ENCODE peak calls at places on chromosomes 16 and 17, in five cellular contexts. One of them, this sample, is unnamed.

GRCh38 chr17:44402564-44403172 is 13.2 kb upstream of the ITGA2B start:
- DNase-seq in mesenchymal stem cell: no peak
- DNase-seq in thoracic aorta: no peak
- DNase-seq in esophagus squamous epithelium: no peak
- DNase-seq in endothelial cell of umbilical vein: no peak
- DNase-seq in this sample: no peak

GRCh38 chr16:75273054-75273925 is 21.9 kb upstream of the BCAR1 start:
- DNase-seq in esophagus squamous epithelium: no peak
- DNase-seq in mesenchymal stem cell: peak
- DNase-seq in thoracic aorta: no peak
- DNase-seq in endothelial cell of umbilical vein: peak
- DNase-seq in this sample: peak

GRCh38 chr16:73171380-73171779 is 123.5 kb upstream of the ZFHX3 start:
- DNase-seq in thoracic aorta: no peak
- DNase-seq in endothelial cell of umbilical vein: no peak
- DNase-seq in esophagus squamous epithelium: no peak
- DNase-seq in mesenchymal stem cell: no peak
- DNase-seq in this sample: no peak

GRCh38 chr16:51408357-51408756 is 257.3 kb upstream of the SALL1 start:
- DNase-seq in thoracic aorta: no peak
- DNase-seq in esophagus squamous epithelium: no peak
- DNase-seq in endothelial cell of umbilical vein: peak
- DNase-seq in mesenchymal stem cell: peak
- DNase-seq in this sample: no peak

GRCh38 chr16:13961099-13961811 is 41.3 kb downstream of the ERCC4 start:
- DNase-seq in thoracic aorta: no peak
- DNase-seq in esophagus squamous epithelium: no peak
- DNase-seq in endothelial cell of umbilical vein: no peak
- DNase-seq in mesenchymal stem cell: peak
- DNase-seq in this sample: no peak

GRCh38 chr17:67546578-67547527 is 169.8 kb downstream of the PITPNC1 start:
- DNase-seq in mesenchymal stem cell: peak
- DNase-seq in esophagus squamous epithelium: no peak
- DNase-seq in thoracic aorta: no peak
- DNase-seq in endothelial cell of umbilical vein: peak
- DNase-seq in this sample: peak

GRCh38 chr17:31068291-31068690 is 26.5 kb upstream of the NF1 start:
- DNase-seq in endothelial cell of umbilical vein: peak
- DNase-seq in esophagus squamous epithelium: no peak
- DNase-seq in thoracic aorta: no peak
- DNase-seq in mesenchymal stem cell: peak
- DNase-seq in this sample: no peak

GRCh38 chr16:24734382-24734781 is 4.9 kb downstream of the TNRC6A start:
- DNase-seq in endothelial cell of umbilical vein: no peak
- DNase-seq in esophagus squamous epithelium: no peak
- DNase-seq in mesenchymal stem cell: peak
- DNase-seq in thoracic aorta: no peak
- DNase-seq in this sample: no peak

GRCh38 chr16:55510185-55510805 is 1.4 kb downstream of the LPCAT2 start:
- DNase-seq in endothelial cell of umbilical vein: no peak
- DNase-seq in thoracic aorta: no peak
- DNase-seq in mesenchymal stem cell: no peak
- DNase-seq in esophagus squamous epithelium: no peak
- DNase-seq in this sample: no peak

GRCh38 chr17:50904522-50905459 is 38.6 kb upstream of the TOB1 start:
- DNase-seq in mesenchymal stem cell: no peak
- DNase-seq in esophagus squamous epithelium: no peak
- DNase-seq in thoracic aorta: peak
- DNase-seq in endothelial cell of umbilical vein: no peak
- DNase-seq in this sample: no peak

GRCh38 chr16:3152273-3153076 is 17.6 kb downstream of the ZNF213 start:
- DNase-seq in thoracic aorta: peak
- DNase-seq in esophagus squamous epithelium: no peak
- DNase-seq in endothelial cell of umbilical vein: peak
- DNase-seq in mesenchymal stem cell: peak
- DNase-seq in this sample: peak

GRCh38 chr17:76357597-76358158 is 4.0 kb upstream of the PRPSAP1 start:
- DNase-seq in endothelial cell of umbilical vein: no peak
- DNase-seq in thoracic aorta: no peak
- DNase-seq in esophagus squamous epithelium: no peak
- DNase-seq in mesenchymal stem cell: no peak
- DNase-seq in this sample: no peak

GRCh38 chr17:49898547-49899490 is 51.0 kb upstream of the TAC4 start:
- DNase-seq in esophagus squamous epithelium: no peak
- DNase-seq in endothelial cell of umbilical vein: peak
- DNase-seq in mesenchymal stem cell: no peak
- DNase-seq in thoracic aorta: no peak
- DNase-seq in this sample: no peak

GRCh38 chr17:34726536-34727384 is 147.4 kb downstream of the TMEM132E start:
- DNase-seq in mesenchymal stem cell: no peak
- DNase-seq in endothelial cell of umbilical vein: no peak
- DNase-seq in thoracic aorta: no peak
- DNase-seq in esophagus squamous epithelium: no peak
- DNase-seq in this sample: no peak

GRCh38 chr16:4944333-4945281 is 7.7 kb upstream of the PPL start:
- DNase-seq in thoracic aorta: peak
- DNase-seq in mesenchymal stem cell: peak
- DNase-seq in endothelial cell of umbilical vein: peak
- DNase-seq in esophagus squamous epithelium: no peak
- DNase-seq in this sample: peak

GRCh38 chr16:29028457-29029167 is 43.8 kb downstream of the LAT start:
- DNase-seq in esophagus squamous epithelium: no peak
- DNase-seq in endothelial cell of umbilical vein: no peak
- DNase-seq in thoracic aorta: no peak
- DNase-seq in mesenchymal stem cell: no peak
- DNase-seq in this sample: no peak

GRCh38 chr17:48497103-48497502 is 33.7 kb downstream of the HOXB1 start:
- DNase-seq in endothelial cell of umbilical vein: peak
- DNase-seq in mesenchymal stem cell: peak
- DNase-seq in esophagus squamous epithelium: no peak
- DNase-seq in thoracic aorta: no peak
- DNase-seq in this sample: peak

GRCh38 chr16:69937465-69937951 is 13.6 kb upstream of the CLEC18A start:
- DNase-seq in endothelial cell of umbilical vein: no peak
- DNase-seq in thoracic aorta: no peak
- DNase-seq in mesenchymal stem cell: peak
- DNase-seq in esophagus squamous epithelium: no peak
- DNase-seq in this sample: peak

GRCh38 chr16:27778926-27779570 is 229.1 kb downstream of the KATNIP start:
- DNase-seq in mesenchymal stem cell: no peak
- DNase-seq in thoracic aorta: no peak
- DNase-seq in endothelial cell of umbilical vein: no peak
- DNase-seq in esophagus squamous epithelium: no peak
- DNase-seq in this sample: peak

GRCh38 chr17:50275279-50275678 is 1.0 kb downstream of the TMEM92 start:
- DNase-seq in thoracic aorta: no peak
- DNase-seq in endothelial cell of umbilical vein: no peak
- DNase-seq in mesenchymal stem cell: no peak
- DNase-seq in esophagus squamous epithelium: no peak
- DNase-seq in this sample: no peak

GRCh38 chr17:1640329-1641064 is 5.0 kb downstream of the SCARF1 start:
- DNase-seq in mesenchymal stem cell: no peak
- DNase-seq in thoracic aorta: no peak
- DNase-seq in esophagus squamous epithelium: no peak
- DNase-seq in endothelial cell of umbilical vein: no peak
- DNase-seq in this sample: peak

GRCh38 chr17:21399476-21400203 is 23.5 kb downstream of the KCNJ12 start:
- DNase-seq in esophagus squamous epithelium: no peak
- DNase-seq in thoracic aorta: no peak
- DNase-seq in endothelial cell of umbilical vein: no peak
- DNase-seq in mesenchymal stem cell: no peak
- DNase-seq in this sample: peak

GRCh38 chr17:8312726-8313600 is 2.9 kb downstream of the ARHGEF15 start:
- DNase-seq in thoracic aorta: no peak
- DNase-seq in endothelial cell of umbilical vein: no peak
- DNase-seq in mesenchymal stem cell: no peak
- DNase-seq in esophagus squamous epithelium: no peak
- DNase-seq in this sample: peak

GRCh38 chr16:28531777-28532744 is 6.7 kb downstream of the NUPR1 start:
- DNase-seq in mesenchymal stem cell: peak
- DNase-seq in thoracic aorta: peak
- DNase-seq in endothelial cell of umbilical vein: no peak
- DNase-seq in esophagus squamous epithelium: no peak
- DNase-seq in this sample: no peak

GRCh38 chr16:10386517-10387377 is 886 bp downstream of the ATF7IP2 start:
- DNase-seq in esophagus squamous epithelium: no peak
- DNase-seq in endothelial cell of umbilical vein: peak
- DNase-seq in thoracic aorta: no peak
- DNase-seq in mesenchymal stem cell: peak
- DNase-seq in this sample: peak

GRCh38 chr17:5877948-5878347 is 192.2 kb upstream of the WSCD1 start:
- DNase-seq in esophagus squamous epithelium: no peak
- DNase-seq in endothelial cell of umbilical vein: no peak
- DNase-seq in thoracic aorta: peak
- DNase-seq in mesenchymal stem cell: no peak
- DNase-seq in this sample: no peak

GRCh38 chr16:84423416-84423837 is 55.1 kb downstream of the ATP2C2 start:
- DNase-seq in endothelial cell of umbilical vein: peak
- DNase-seq in thoracic aorta: no peak
- DNase-seq in esophagus squamous epithelium: no peak
- DNase-seq in mesenchymal stem cell: peak
- DNase-seq in this sample: peak

GRCh38 chr16:15483857-15484256 is 49.5 kb downstream of the BMERB1 start:
- DNase-seq in mesenchymal stem cell: no peak
- DNase-seq in thoracic aorta: no peak
- DNase-seq in esophagus squamous epithelium: no peak
- DNase-seq in endothelial cell of umbilical vein: no peak
- DNase-seq in this sample: no peak

GRCh38 chr17:50719924-50720805 is 762 bp downstream of the LUC7L3 start:
- DNase-seq in thoracic aorta: no peak
- DNase-seq in mesenchymal stem cell: no peak
- DNase-seq in esophagus squamous epithelium: no peak
- DNase-seq in endothelial cell of umbilical vein: no peak
- DNase-seq in this sample: no peak

GRCh38 chr16:49338867-49339266 is 34.7 kb upstream of the C16orf78 start:
- DNase-seq in mesenchymal stem cell: no peak
- DNase-seq in esophagus squamous epithelium: no peak
- DNase-seq in endothelial cell of umbilical vein: no peak
- DNase-seq in thoracic aorta: no peak
- DNase-seq in this sample: no peak

GRCh38 chr17:11852911-11853310 is 144.4 kb downstream of the ZNF18 start:
- DNase-seq in mesenchymal stem cell: no peak
- DNase-seq in thoracic aorta: no peak
- DNase-seq in endothelial cell of umbilical vein: no peak
- DNase-seq in esophagus squamous epithelium: no peak
- DNase-seq in this sample: no peak
- H3K4me3 ChIP-seq in mesenchymal stem cell: no peak
- H3K4me3 ChIP-seq in thoracic aorta: no peak
- H3K4me3 ChIP-seq in endothelial cell of umbilical vein: no peak
- H3K4me3 ChIP-seq in esophagus squamous epithelium: no peak
- H3K4me3 ChIP-seq in this sample: no peak

DNA sequence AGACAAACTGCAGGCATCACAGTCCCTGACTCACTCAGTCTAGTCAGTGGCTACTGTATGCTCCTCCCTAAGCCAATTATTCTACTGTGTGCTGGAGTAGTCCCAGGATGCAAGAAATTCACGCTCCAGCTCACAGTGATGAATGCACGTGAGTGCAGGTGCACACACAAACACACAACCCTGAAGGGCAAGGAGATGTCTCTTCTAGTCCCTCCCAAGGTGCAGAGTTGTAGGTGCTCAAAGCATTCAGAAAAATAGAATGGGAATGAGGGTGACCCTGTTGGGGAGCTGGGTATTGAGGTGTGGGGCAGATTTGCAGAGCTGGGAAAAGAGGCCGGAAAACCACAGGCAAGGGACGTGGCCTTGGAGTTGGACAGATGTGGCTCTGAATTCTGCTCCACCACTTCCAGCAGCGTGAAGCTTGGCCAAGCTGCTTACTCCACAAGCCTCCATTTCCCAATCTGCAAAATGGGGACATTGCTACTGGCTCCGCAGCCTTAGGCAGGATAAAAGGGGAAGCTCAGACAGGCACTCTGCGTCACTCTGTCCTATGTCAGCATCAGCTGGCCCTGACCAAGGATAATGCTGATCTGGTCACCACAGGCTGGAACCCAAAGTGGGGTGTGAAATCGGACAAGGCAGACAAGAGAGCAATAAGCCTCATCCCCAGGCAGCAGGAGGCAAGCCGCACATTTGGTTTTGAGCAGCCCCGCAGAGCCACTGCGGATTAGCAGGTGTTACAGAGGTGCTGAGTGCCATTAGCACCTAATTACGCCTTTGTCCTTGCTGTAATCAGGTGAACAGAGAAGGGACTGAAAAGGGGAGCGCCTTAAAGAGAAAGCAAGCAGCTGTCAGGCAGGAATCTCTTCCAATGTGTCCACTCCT is 54.9 kb downstream of the SDK2 start:
- DNase-seq in esophagus squamous epithelium: no peak
- DNase-seq in endothelial cell of umbilical vein: no peak
- DNase-seq in mesenchymal stem cell: no peak
- DNase-seq in thoracic aorta: no peak
- DNase-seq in this sample: no peak
- H3K27ac ChIP-seq in esophagus squamous epithelium: no peak
- H3K27ac ChIP-seq in endothelial cell of umbilical vein: no peak
- H3K27ac ChIP-seq in mesenchymal stem cell: no peak
- H3K27ac ChIP-seq in thoracic aorta: no peak
- H3K27ac ChIP-seq in this sample: no peak

GRCh38 chr17:60457148-60457547 is 34.9 kb downstream of the CHCT1 start:
- DNase-seq in thoracic aorta: no peak
- DNase-seq in esophagus squamous epithelium: no peak
- DNase-seq in mesenchymal stem cell: no peak
- DNase-seq in endothelial cell of umbilical vein: no peak
- DNase-seq in this sample: no peak
- H3K4me3 ChIP-seq in thoracic aorta: no peak
- H3K4me3 ChIP-seq in esophagus squamous epithelium: no peak
- H3K4me3 ChIP-seq in mesenchymal stem cell: no peak
- H3K4me3 ChIP-seq in endothelial cell of umbilical vein: no peak
- H3K4me3 ChIP-seq in this sample: no peak

GRCh38 chr16:53757971-53758609 is 54.1 kb downstream of the FTO start:
- DNase-seq in thoracic aorta: no peak
- DNase-seq in endothelial cell of umbilical vein: no peak
- DNase-seq in esophagus squamous epithelium: no peak
- DNase-seq in mesenchymal stem cell: no peak
- DNase-seq in this sample: no peak

GRCh38 chr16:53756329-53756996 is 52.5 kb downstream of the FTO start:
- DNase-seq in esophagus squamous epithelium: no peak
- DNase-seq in thoracic aorta: no peak
- DNase-seq in endothelial cell of umbilical vein: no peak
- DNase-seq in mesenchymal stem cell: peak
- DNase-seq in this sample: no peak

GRCh38 chr16:53752566-53752965 is 48.6 kb downstream of the FTO start:
- DNase-seq in thoracic aorta: no peak
- DNase-seq in esophagus squamous epithelium: no peak
- DNase-seq in mesenchymal stem cell: no peak
- DNase-seq in endothelial cell of umbilical vein: no peak
- DNase-seq in this sample: no peak

GRCh38 chr16:53754938-53755910 is 51.3 kb downstream of the FTO start:
- DNase-seq in endothelial cell of umbilical vein: no peak
- DNase-seq in thoracic aorta: no peak
- DNase-seq in esophagus squamous epithelium: no peak
- DNase-seq in mesenchymal stem cell: peak
- DNase-seq in this sample: no peak

DNA sequence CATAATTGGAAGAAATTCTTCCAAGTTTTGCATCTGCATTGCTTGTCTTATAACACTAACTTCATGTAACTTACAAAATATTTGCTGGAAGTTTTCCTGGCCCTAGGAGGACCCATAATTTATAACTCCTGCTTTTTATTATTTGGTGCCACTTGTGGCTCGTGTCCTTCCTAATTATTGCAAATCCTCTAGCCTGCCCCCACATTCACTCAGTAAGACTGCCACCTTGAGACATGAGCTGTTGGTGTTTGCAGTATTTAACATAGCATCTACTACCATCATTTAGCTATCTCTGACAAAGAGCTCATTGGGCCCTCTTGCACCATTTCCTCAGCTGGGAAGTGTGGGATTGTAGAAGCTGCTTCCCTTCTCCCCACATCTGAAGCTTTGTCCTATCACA is 49.5 kb downstream of the FTO start:
- DNase-seq in thoracic aorta: no peak
- DNase-seq in endothelial cell of umbilical vein: no peak
- DNase-seq in esophagus squamous epithelium: no peak
- DNase-seq in mesenchymal stem cell: no peak
- DNase-seq in this sample: no peak
- H3K27ac ChIP-seq in thoracic aorta: no peak
- H3K27ac ChIP-seq in endothelial cell of umbilical vein: no peak
- H3K27ac ChIP-seq in esophagus squamous epithelium: no peak
- H3K27ac ChIP-seq in mesenchymal stem cell: no peak
- H3K27ac ChIP-seq in this sample: no peak

This sample was measured in osteoblast.